ENCODE peak calls at places on chromosomes 12 and 14, in ten cellular contexts. U, O, S, V, G, R, X, Z, E and I are unnamed samples.

GRCh38 chr14:61502459-61503093 is 181.2 kb downstream of the PRKCH start:
- DNase-seq in U (no peak), O (peak), S (no peak), V (no peak), G (no peak), R (no peak), X (no peak), Z (no peak), E (no peak), I (no peak)

GRCh38 chr14:96949594-96949993 is 152.4 kb downstream of the VRK1 start:
- DNase-seq in U (no peak), O (no peak), S (no peak), V (no peak), G (no peak), R (no peak), X (no peak), Z (no peak), E (no peak), I (peak)

GRCh38 chr12:124518051-124518932 is 49.1 kb downstream of the NCOR2 start:
- DNase-seq in U (peak), O (peak), S (peak), V (peak), G (no peak), R (no peak), X (peak), Z (peak), E (no peak), I (no peak)

GRCh38 chr12:26044007-26044394 is 80.8 kb downstream of the BHLHE41 start:
- DNase-seq in U (no peak), O (no peak), S (no peak), V (peak), G (no peak), R (no peak), X (no peak), Z (no peak), E (no peak), I (no peak)

GRCh38 chr12:76074701-76075336 is 9.7 kb downstream of the NAP1L1 start:
- DNase-seq in U (no peak), O (no peak), S (no peak), V (no peak), G (no peak), R (no peak), X (no peak), Z (no peak), E (no peak), I (no peak)

GRCh38 chr12:62922539-62922938 is 12.4 kb downstream of the PPM1H start:
- DNase-seq in U (no peak), O (no peak), S (no peak), V (peak), G (no peak), R (no peak), X (no peak), Z (no peak), E (no peak), I (no peak)

GRCh38 chr14:97221572-97221971 is 424.4 kb downstream of the VRK1 start:
- DNase-seq in U (no peak), O (no peak), S (no peak), V (no peak), G (no peak), R (no peak), X (no peak), Z (no peak), E (no peak), I (no peak)

GRCh38 chr12:42458575-42458974 is 131.0 kb downstream of the PRICKLE1 start:
- DNase-seq in U (no peak), O (no peak), S (no peak), V (no peak), G (no peak), R (no peak), X (no peak), Z (no peak), E (no peak), I (no peak)

GRCh38 chr12:15707516-15708199 is 81.5 kb downstream of the EPS8 start:
- DNase-seq in U (no peak), O (no peak), S (no peak), V (no peak), G (no peak), R (no peak), X (no peak), Z (no peak), E (no peak), I (no peak)

GRCh38 chr12:58728397-58728796 is 191.9 kb downstream of the LRIG3 start:
- DNase-seq in U (peak), O (no peak), S (no peak), V (no peak), G (no peak), R (no peak), X (no peak), Z (no peak), E (no peak), I (no peak)

GRCh38 chr14:43475762-43476161 is 1031.3 kb downstream of the FSCB start:
- DNase-seq in U (no peak), O (no peak), S (no peak), V (no peak), G (no peak), R (no peak), X (no peak), Z (no peak), E (no peak), I (no peak)

GRCh38 chr12:77685112-77685511 is 145.6 kb upstream of the NAV3 start:
- DNase-seq in U (peak), O (peak), S (peak), V (peak), G (peak), R (no peak), X (peak), Z (no peak), E (no peak), I (peak)

GRCh38 chr14:30966415-30967363 is 58.8 kb upstream of the AP4S1 start:
- DNase-seq in U (peak), O (peak), S (no peak), V (no peak), G (no peak), R (no peak), X (no peak), Z (no peak), E (no peak), I (no peak)

GRCh38 chr14:70021548-70021947 is 142.3 kb downstream of the SMOC1 start:
- DNase-seq in U (no peak), O (no peak), S (no peak), V (no peak), G (no peak), R (no peak), X (no peak), Z (no peak), E (no peak), I (no peak)

GRCh38 chr12:116718578-116719454 is 19.1 kb downstream of the SPRING1 start:
- DNase-seq in U (no peak), O (no peak), S (no peak), V (no peak), G (no peak), R (no peak), X (no peak), Z (no peak), E (no peak), I (no peak)

GRCh38 chr14:41167040-41167439 is 439.6 kb upstream of the LRFN5 start:
- DNase-seq in U (no peak), O (peak), S (peak), V (no peak), G (no peak), R (no peak), X (no peak), Z (no peak), E (no peak), I (no peak)

GRCh38 chr12:22974865-22975264 is 349.9 kb downstream of the ETNK1 start:
- DNase-seq in U (peak), O (peak), S (no peak), V (peak), G (no peak), R (no peak), X (no peak), Z (no peak), E (no peak), I (no peak)

GRCh38 chr12:122079532-122080081 is 1.1 kb downstream of the MLXIP start:
- DNase-seq in U (no peak), O (peak), S (peak), V (no peak), G (peak), R (no peak), X (no peak), Z (peak), E (no peak), I (peak)

GRCh38 chr12:6766651-6767300 is 613 bp downstream of the PTMS start:
- DNase-seq in U (peak), O (peak), S (peak), V (peak), G (peak), R (no peak), X (peak), Z (peak), E (peak), I (no peak)

GRCh38 chr14:85205875-85206274 is 324.1 kb upstream of the FLRT2 start:
- DNase-seq in U (no peak), O (no peak), S (no peak), V (no peak), G (no peak), R (no peak), X (no peak), Z (no peak), E (no peak), I (no peak)

GRCh38 chr12:45572114-45572513 is 157.4 kb upstream of the ARID2 start:
- DNase-seq in U (no peak), O (no peak), S (no peak), V (no peak), G (no peak), R (no peak), X (no peak), Z (no peak), E (no peak), I (no peak)

GRCh38 chr12:112183141-112183581 is 57.8 kb downstream of the TRAFD1 start:
- DNase-seq in U (peak), O (no peak), S (no peak), V (peak), G (no peak), R (no peak), X (no peak), Z (no peak), E (no peak), I (no peak)

GRCh38 chr14:99273724-99274345 is 1.8 kb upstream of the BCL11B start:
- DNase-seq in U (no peak), O (peak), S (no peak), V (no peak), G (no peak), R (no peak), X (no peak), Z (no peak), E (no peak), I (no peak)

GRCh38 chr12:55068416-55069010 is 48.7 kb downstream of the NEUROD4 start:
- DNase-seq in U (peak), O (peak), S (peak), V (peak), G (peak), R (no peak), X (no peak), Z (no peak), E (peak), I (peak)

GRCh38 chr12:27331299-27331926 is 1.2 kb upstream of the BMAL2 start:
- DNase-seq in U (peak), O (no peak), S (no peak), V (peak), G (peak), R (no peak), X (no peak), Z (no peak), E (no peak), I (no peak)

GRCh38 chr12:107760207-107760816 is 625 bp downstream of the PRDM4 start:
- DNase-seq in U (no peak), O (peak), S (peak), V (no peak), G (peak), R (no peak), X (peak), Z (no peak), E (peak), I (peak)

GRCh38 chr14:92903359-92903758 is 19.6 kb upstream of the CHGA start:
- DNase-seq in U (no peak), O (no peak), S (no peak), V (no peak), G (no peak), R (no peak), X (no peak), Z (no peak), E (no peak), I (no peak)

GRCh38 chr14:81176224-81176623 is 44.5 kb downstream of the GTF2A1 start:
- DNase-seq in U (no peak), O (no peak), S (no peak), V (no peak), G (peak), R (no peak), X (peak), Z (no peak), E (no peak), I (peak)

GRCh38 chr12:16515666-16516065 is 90.3 kb downstream of the LMO3 start:
- DNase-seq in U (peak), O (no peak), S (no peak), V (peak), G (no peak), R (no peak), X (no peak), Z (no peak), E (no peak), I (no peak)

GRCh38 chr12:21337453-21337852 is 2.7 kb upstream of the SLCO1A2 start:
- DNase-seq in U (no peak), O (no peak), S (no peak), V (no peak), G (no peak), R (no peak), X (no peak), Z (no peak), E (no peak), I (no peak)